ENCODE peak calls at places on chromosomes 16 and 17, in six cellular contexts. Y is KBM-7, H is cardiac fibroblast, S is HCT116, L is HFFc6, K is HT-29. W is an unnamed sample.

GRCh38 chr17:15289285-15290185 is 24.4 kb upstream of the PMP22 start:
- DNase-seq in Y (no peak), H (peak), S (no peak), L (peak), K (no peak), W (no peak)

GRCh38 chr16:55703003-55704001 is 47.5 kb downstream of the SLC6A2 start:
- DNase-seq in Y (peak), H (peak), S (peak), L (peak), K (peak), W (peak)

GRCh38 chr16:47125757-47126156 is 18.0 kb downstream of the NETO2 start:
- DNase-seq in Y (no peak), H (no peak), S (no peak), L (no peak), K (no peak), W (no peak)

GRCh38 chr17:80917716-80918560 is 73.7 kb upstream of the CHMP6 start:
- DNase-seq in Y (no peak), H (no peak), S (no peak), L (no peak), K (no peak), W (no peak)

GRCh38 chr17:4433515-4434031 is at the start of gene SPNS3:
- DNase-seq in Y (peak), H (no peak), S (no peak), L (no peak), K (no peak), W (peak)

GRCh38 chr16:48113471-48113870 is 42.3 kb downstream of the ABCC12 start:
- DNase-seq in Y (no peak), H (no peak), S (no peak), L (no peak), K (peak), W (peak)

GRCh38 chr17:45293413-45294211 is 23.2 kb downstream of the MAP3K14 start:
- DNase-seq in Y (peak), H (peak), S (peak), L (peak), K (peak), W (peak)

GRCh38 chr17:78132767-78133178 is 2.2 kb downstream of the TMC8 start:
- DNase-seq in Y (no peak), H (no peak), S (no peak), L (no peak), K (no peak), W (no peak)

GRCh38 chr16:86975445-86975844 is 341.7 kb downstream of the C16orf95 start:
- DNase-seq in Y (peak), H (peak), S (peak), L (peak), K (peak), W (peak)